ENCODE peak calls at places on chromosomes 4 and X, in nine cellular contexts. Z, Y, G, K, I, N, J, C and P are unnamed samples.
A peak's percentile ranks its signal among the peaks of the same experiment; 100 is the strongest.

GRCh38 chr4:2761035-2761923 is 5.1 kb upstream of the TNIP2 start:
- DNase-seq in Z (peak; percentile 49), Y (no peak), G (no peak), K (no peak), I (no peak), N (peak; percentile 52), J (peak; percentile 57), C (no peak), P (no peak)

GRCh38 chr4:145154573-145154972 is 25.8 kb downstream of the OTUD4 start:
- DNase-seq in Z (no peak), Y (no peak), G (no peak), K (peak; percentile 38), I (no peak), N (peak; percentile 11), J (peak; percentile 11), C (peak; percentile 19), P (no peak)

GRCh38 chr4:165347647-165348569 is 20.4 kb downstream of the MSMO1 start:
- DNase-seq in Z (no peak), Y (no peak), G (no peak), K (no peak), I (no peak), N (no peak), J (no peak), C (no peak), P (no peak)

GRCh38 chr4:54879576-54879975 is 221.8 kb downstream of the KIT start:
- DNase-seq in Z (no peak), Y (no peak), G (no peak), K (peak; percentile 37), I (no peak), N (no peak), J (no peak), C (peak; percentile 17), P (no peak)

GRCh38 chrX:102988517-102988916 is 51.4 kb downstream of the RAB40AL start:
- DNase-seq in Z (no peak), Y (no peak), G (no peak), K (no peak), I (no peak), N (no peak), J (no peak), C (no peak), P (no peak)

GRCh38 chrX:21975827-21976226 is 35.3 kb downstream of the SMS start:
- DNase-seq in Z (no peak), Y (no peak), G (no peak), K (peak; percentile 53), I (no peak), N (no peak), J (no peak), C (no peak), P (no peak)

GRCh38 chr4:74764119-74764518 is 30.2 kb downstream of the BTC start:
- DNase-seq in Z (no peak), Y (no peak), G (no peak), K (no peak), I (no peak), N (no peak), J (no peak), C (no peak), P (no peak)

GRCh38 chrX:24202465-24203031 is 53.0 kb downstream of the ZFX start:
- DNase-seq in Z (no peak), Y (no peak), G (no peak), K (no peak), I (no peak), N (no peak), J (no peak), C (no peak), P (no peak)

GRCh38 chrX:18793601-18794089 is 86.2 kb downstream of the PPEF1 start:
- DNase-seq in Z (peak; percentile 38), Y (no peak), G (peak; percentile 32), K (no peak), I (no peak), N (peak; percentile 86), J (no peak), C (peak; percentile 6), P (no peak)

GRCh38 chrX:82676386-82676785 is 831.7 kb upstream of the POU3F4 start:
- DNase-seq in Z (no peak), Y (no peak), G (no peak), K (no peak), I (no peak), N (peak; percentile 6), J (no peak), C (no peak), P (no peak)

GRCh38 chrX:87900320-87900908 is 382.8 kb downstream of the KLHL4 start:
- DNase-seq in Z (no peak), Y (peak; percentile 8), G (no peak), K (peak; percentile 1), I (peak; percentile 1), N (peak; percentile 2), J (no peak), C (peak; percentile 35), P (no peak)

GRCh38 chrX:134714633-134715110 is 56.4 kb upstream of the PLAC1 start:
- DNase-seq in Z (no peak), Y (no peak), G (no peak), K (no peak), I (no peak), N (no peak), J (no peak), C (no peak), P (no peak)

GRCh38 chrX:137031517-137032377 is 2.0 kb downstream of the GPR101 start:
- DNase-seq in Z (no peak), Y (no peak), G (peak; percentile 72), K (peak; percentile 40), I (peak; percentile 22), N (no peak), J (no peak), C (peak; percentile 24), P (no peak)

GRCh38 chr4:19123681-19124080 is 1102.1 kb upstream of the LCORL start:
- DNase-seq in Z (no peak), Y (no peak), G (no peak), K (no peak), I (no peak), N (no peak), J (no peak), C (no peak), P (no peak)

GRCh38 chr4:45147866-45148265 is 421.5 kb upstream of the GNPDA2 start:
- DNase-seq in Z (no peak), Y (no peak), G (no peak), K (no peak), I (no peak), N (no peak), J (no peak), C (no peak), P (no peak)

GRCh38 chrX:110142096-110142495 is 139.2 kb downstream of the TMEM164 start:
- DNase-seq in Z (no peak), Y (no peak), G (no peak), K (no peak), I (no peak), N (no peak), J (no peak), C (peak; percentile 12), P (no peak)

GRCh38 chr4:4182835-4183568 is 43.7 kb downstream of the OTOP1 start:
- DNase-seq in Z (no peak), Y (no peak), G (peak; percentile 22), K (peak; percentile 19), I (no peak), N (no peak), J (peak; percentile 40), C (no peak), P (peak; percentile 7)

GRCh38 chrX:78024349-78025108 is 55.1 kb upstream of the PGAM4 start:
- DNase-seq in Z (peak; percentile 51), Y (peak; percentile 3), G (peak; percentile 1), K (peak; percentile 57), I (peak; percentile 28), N (peak; percentile 14), J (peak; percentile 67), C (peak; percentile 65), P (no peak)

GRCh38 chr4:3676907-3677495 is 89.2 kb upstream of the ADRA2C start:
- DNase-seq in Z (no peak), Y (no peak), G (no peak), K (no peak), I (no peak), N (no peak), J (no peak), C (no peak), P (no peak)

GRCh38 chrX:105063743-105064142 is 156.8 kb downstream of the TEX13A start:
- DNase-seq in Z (no peak), Y (no peak), G (no peak), K (no peak), I (no peak), N (no peak), J (no peak), C (no peak), P (no peak)